ENCODE peak calls at places on chromosomes 16 and 17, in six cellular contexts. X, G, L, C, V and U are unnamed samples.
A peak's percentile ranks its signal among the peaks of the same experiment; 100 is the strongest.

GRCh38 chr17:45740553-45741330 is 43.4 kb upstream of the CRHR1 start:
- DNase-seq in C (peak; percentile 13), V (peak; percentile 89), L (no peak), G (no peak), X (peak; percentile 53), U (no peak)

GRCh38 chr16:53372942-53373871 is 61.1 kb upstream of the RBL2 start:
- DNase-seq in G (peak; percentile 97), V (peak; percentile 35), X (peak; percentile 38), C (peak; percentile 94), L (no peak), U (no peak)

GRCh38 chr17:2064511-2064910 is 9.6 kb downstream of the HIC1 start:
- DNase-seq in L (peak; percentile 63), X (no peak), V (no peak), G (no peak), C (no peak), U (no peak)

GRCh38 chr17:79933863-79934652 is 94.8 kb upstream of the CBX4 start:
- DNase-seq in G (peak; percentile 63), L (no peak), X (no peak), C (peak; percentile 86), V (no peak), U (no peak)

GRCh38 chr16:68592466-68593337 is 52.4 kb upstream of the CDH3 start:
- DNase-seq in V (no peak), X (no peak), L (no peak), G (no peak), C (no peak), U (no peak)

GRCh38 chr16:30030841-30031413 is at the start of gene TLCD3B:
- DNase-seq in G (peak; percentile 75), V (no peak), C (no peak), L (no peak), X (no peak), U (no peak)

GRCh38 chr17:41352597-41353366 is 2.2 kb upstream of the KRT33A start:
- DNase-seq in L (no peak), V (no peak), C (no peak), X (no peak), G (no peak), U (no peak)

GRCh38 chr17:78493455-78494188 is 83.6 kb downstream of the DNAH17 start:
- DNase-seq in C (no peak), X (no peak), V (no peak), G (peak; percentile 59), L (no peak), U (no peak)

GRCh38 chr16:180101-180920 is at the start of gene HBQ1:
- DNase-seq in X (no peak), G (peak; percentile 89), C (no peak), L (no peak), V (no peak), U (no peak)

GRCh38 chr16:69311533-69312388 is 611 bp downstream of the VPS4A start:
- DNase-seq in V (no peak), C (peak; percentile 94), X (no peak), L (peak; percentile 75), G (no peak), U (peak; percentile 58)

GRCh38 chr17:36727577-36727976 is 126.2 kb downstream of the MRM1 start:
- DNase-seq in L (no peak), X (no peak), V (no peak), G (no peak), C (no peak), U (no peak)

GRCh38 chr16:59385953-59386352 is 651.8 kb upstream of the GOT2 start:
- DNase-seq in X (no peak), L (no peak), C (no peak), V (no peak), G (no peak), U (no peak)

GRCh38 chr16:85981826-85982562 is 83.0 kb downstream of the IRF8 start:
- DNase-seq in V (no peak), G (no peak), C (peak; percentile 47), L (no peak), X (no peak), U (no peak)

GRCh38 chr16:58124601-58124915 is 4.6 kb downstream of the CFAP20 start:
- DNase-seq in V (no peak), L (no peak), C (no peak), X (no peak), G (no peak), U (no peak)

GRCh38 chr17:76000016-76000754 is 470 bp upstream of the CDK3 start:
- DNase-seq in V (peak; percentile 33), L (no peak), C (peak; percentile 87), G (peak; percentile 94), X (peak; percentile 62), U (peak; percentile 85)

GRCh38 chr17:75996665-75997590 is 3.7 kb upstream of the CDK3 start:
- DNase-seq in X (no peak), L (no peak), C (peak; percentile 79), V (no peak), G (no peak), U (no peak)

GRCh38 chr17:75995385-75995925 is 5.2 kb upstream of the CDK3 start:
- DNase-seq in L (no peak), V (no peak), C (peak; percentile 41), X (no peak), G (no peak), U (no peak)

GRCh38 chr17:76000755-76001521 is at the start of gene CDK3:
- DNase-seq in C (no peak), G (no peak), X (no peak), V (no peak), L (no peak), U (peak; percentile 25)

DNA sequence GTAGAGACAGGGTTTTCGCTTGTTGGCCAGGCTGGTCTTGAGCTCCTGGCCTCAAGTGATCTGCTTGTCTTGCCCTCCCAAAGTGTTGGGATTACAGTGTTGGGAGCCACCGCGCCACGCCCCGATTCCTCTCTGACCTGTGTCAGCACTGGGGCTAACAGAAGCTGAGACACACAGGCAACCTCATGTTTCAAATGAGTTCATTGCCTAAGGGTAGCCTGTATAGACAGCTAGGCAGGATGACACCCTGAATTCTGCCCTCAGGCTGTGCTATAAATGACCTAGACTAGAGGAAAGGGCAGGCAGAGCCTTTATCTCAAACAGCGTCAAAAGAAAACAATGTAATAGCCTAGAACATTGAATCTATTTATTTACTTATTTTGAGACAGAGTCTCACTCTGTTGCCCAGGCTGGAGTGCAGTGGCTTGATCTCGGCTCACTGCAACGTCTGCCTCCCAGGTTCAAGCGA is 2.3 kb upstream of the CDK3 start:
- DNase-seq in V (no peak), G (no peak), C (no peak), L (no peak), X (no peak), U (no peak)
- TF ChIP-seq POLR2A in V (no peak), G (no peak), C (no peak), L (no peak), X (no peak), U (no peak)

GRCh38 chr17:50952889-50953288 is 86.7 kb upstream of the TOB1 start:
- DNase-seq in C (no peak), G (no peak), X (no peak), L (peak; percentile 62), V (no peak), U (no peak)

GRCh38 chr17:50947844-50948514 is 81.8 kb upstream of the TOB1 start:
- DNase-seq in G (peak; percentile 79), X (no peak), C (peak; percentile 81), V (no peak), L (peak; percentile 78), U (no peak)

GRCh38 chr17:50948711-50949110 is 82.6 kb upstream of the TOB1 start:
- DNase-seq in X (no peak), C (no peak), L (peak; percentile 48), V (no peak), G (no peak), U (no peak)

GRCh38 chr17:50949128-50950001 is 83.2 kb upstream of the TOB1 start:
- DNase-seq in C (no peak), V (no peak), X (no peak), L (peak; percentile 60), G (peak; percentile 72), U (no peak)

DNA sequence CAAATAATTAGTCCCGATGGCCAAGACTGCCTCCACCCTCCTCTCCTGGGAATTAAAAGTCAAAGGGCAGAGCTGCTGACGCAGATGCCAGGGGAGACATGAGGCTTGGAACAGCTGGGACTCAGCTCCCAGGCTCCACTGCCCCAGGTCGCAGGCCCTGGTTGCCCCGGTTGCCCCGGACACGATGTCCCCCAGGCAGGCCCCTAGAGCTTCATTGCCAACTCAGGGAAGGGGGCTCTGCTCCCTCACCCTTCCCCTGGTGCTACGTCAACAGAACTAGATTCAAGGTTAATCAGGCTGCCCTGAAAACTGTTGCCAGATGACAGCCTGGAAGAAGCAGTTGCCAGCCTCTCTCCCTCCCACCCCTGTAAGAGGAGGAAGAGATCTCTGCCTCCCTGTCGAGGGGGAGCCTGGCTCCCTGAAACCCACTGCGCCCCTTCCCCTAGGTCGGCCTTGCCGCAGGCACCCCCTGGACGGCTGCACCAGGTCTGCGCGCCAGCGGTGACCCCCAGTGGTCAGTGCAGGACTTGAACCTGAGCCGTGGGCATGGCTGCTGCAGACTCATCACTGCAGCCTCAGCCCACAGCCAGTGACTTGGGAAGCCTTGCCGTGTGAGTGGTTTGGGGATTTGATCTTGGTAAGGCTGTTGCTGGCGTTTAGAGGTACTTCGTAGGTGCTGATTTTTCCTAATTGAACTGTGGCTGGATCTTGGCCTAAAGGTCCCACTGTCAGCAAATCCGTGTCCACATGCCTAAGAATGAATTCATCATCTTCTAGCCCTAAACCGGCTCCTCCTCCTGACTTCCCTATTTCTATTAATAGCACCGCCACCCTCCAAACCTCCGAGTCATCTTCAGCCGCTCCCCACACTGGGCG is 84.1 kb upstream of the TOB1 start:
- DNase-seq in X (no peak), L (peak; percentile 85), G (peak; percentile 89), V (peak; percentile 88), C (peak; percentile 92), U (no peak)
- TF ChIP-seq POLR2AphosphoS5 in X (no peak), L (no peak), G (peak; percentile 26), V (peak; percentile 69), C (peak; percentile 71), U (no peak)

GRCh38 chr17:50783193-50783660 is 15.9 kb upstream of the ANKRD40CL start:
- DNase-seq in C (peak; percentile 95), V (peak; percentile 92), L (peak; percentile 86), X (peak; percentile 89), G (peak; percentile 92), U (peak; percentile 79)
- TF ChIP-seq POLR2A in C (no peak), V (no peak), L (no peak), X (no peak), G (no peak), U (no peak)

GRCh38 chr16:17343729-17344128 is 127.0 kb downstream of the XYLT1 start:
- DNase-seq in X (no peak), V (no peak), G (no peak), C (no peak), L (no peak), U (no peak)
- TF ChIP-seq POLR2AphosphoS5 in X (no peak), V (no peak), G (no peak), C (peak; percentile 45), L (no peak), U (no peak)

DNA sequence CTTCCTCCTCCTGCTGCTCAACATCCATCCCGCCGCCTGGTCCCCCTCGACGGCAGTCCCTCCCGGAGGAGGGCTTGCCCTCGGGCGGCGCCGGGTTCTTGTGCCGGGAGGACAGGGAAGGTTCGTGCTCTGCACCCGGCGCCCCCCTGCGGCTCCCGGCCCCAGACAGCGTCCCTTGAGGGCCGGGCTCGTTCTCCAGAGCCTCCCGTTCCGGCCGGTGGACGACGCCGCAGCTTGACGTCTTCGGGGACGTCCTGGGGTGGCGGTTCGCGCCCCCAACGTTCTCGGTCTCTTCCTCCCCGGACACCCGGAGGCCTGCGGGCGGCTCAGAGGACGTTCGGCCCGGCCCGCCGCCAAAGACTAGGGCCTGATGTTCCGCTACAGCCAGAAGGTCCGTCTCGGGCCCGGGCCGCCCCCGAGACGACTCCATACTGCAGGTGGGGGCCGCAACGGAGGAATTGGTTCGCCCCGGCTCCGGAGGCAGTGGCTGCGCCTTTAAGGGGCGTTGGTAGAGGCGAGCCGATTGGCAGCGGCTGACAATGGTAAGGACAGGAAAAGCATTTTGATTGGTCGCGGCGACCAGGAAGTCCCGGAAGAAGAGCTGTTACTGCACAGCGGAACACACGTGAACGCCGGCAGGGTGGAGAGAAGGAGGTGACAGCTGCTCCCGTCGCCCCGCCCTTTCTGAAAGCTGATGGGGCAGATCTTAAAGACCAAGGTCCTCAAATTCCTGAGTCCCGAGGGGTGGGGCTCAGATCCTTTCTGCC is at the start of gene BORCS6:
- DNase-seq in L (peak; percentile 99), X (peak; percentile 87), V (peak; percentile 96), G (peak; percentile 94), C (peak; percentile 99), U (peak; percentile 80)
- TF ChIP-seq POLR2A in L (no peak), X (no peak), V (no peak), G (peak; percentile 87), C (peak; percentile 39), U (peak; percentile 66)